ENCODE peak calls at places on chromosomes 5 and 9, in eight cellular contexts. K, O, E, I, R, L, A and S are unnamed samples.

GRCh38 chr5:125196479-125197183 is 450.2 kb upstream of the ZNF608 start:
- DNase-seq in K (no peak), O (no peak), E (no peak), I (no peak), R (no peak), L (no peak), A (no peak), S (no peak)

GRCh38 chr5:124179788-124180187 is 566.7 kb downstream of the ZNF608 start:
- DNase-seq in K (no peak), O (no peak), E (no peak), I (no peak), R (no peak), L (no peak), A (peak), S (no peak)

GRCh38 chr5:42518595-42519067 is 95.4 kb downstream of the GHR start:
- DNase-seq in K (no peak), O (no peak), E (no peak), I (no peak), R (no peak), L (peak), A (no peak), S (no peak)

GRCh38 chr5:71587709-71588532 is 781 bp downstream of the MCCC2 start:
- DNase-seq in K (no peak), O (peak), E (no peak), I (peak), R (no peak), L (no peak), A (no peak), S (peak)

GRCh38 chr5:97764700-97765099 is 581.7 kb upstream of the RIOK2 start:
- DNase-seq in K (no peak), O (no peak), E (peak), I (peak), R (peak), L (peak), A (peak), S (no peak)

GRCh38 chr5:31361906-31362900 is 168.7 kb downstream of the CDH6 start:
- DNase-seq in K (no peak), O (no peak), E (no peak), I (no peak), R (peak), L (peak), A (no peak), S (no peak)

GRCh38 chr9:131610231-131610761 is 65.0 kb downstream of the PRRT1B start:
- DNase-seq in K (no peak), O (no peak), E (no peak), I (no peak), R (peak), L (peak), A (no peak), S (no peak)

GRCh38 chr9:137658778-137659177 is 40.0 kb downstream of the EHMT1 start:
- DNase-seq in K (no peak), O (no peak), E (no peak), I (no peak), R (no peak), L (no peak), A (no peak), S (no peak)

GRCh38 chr5:160438316-160439204 is 16.9 kb downstream of the PTTG1 start:
- DNase-seq in K (no peak), O (peak), E (no peak), I (peak), R (peak), L (peak), A (no peak), S (peak)
- TF ChIP-seq CTCF in K (no peak), O (peak), E (peak), I (peak), R (peak), L (peak), A (peak), S (peak)

DNA sequence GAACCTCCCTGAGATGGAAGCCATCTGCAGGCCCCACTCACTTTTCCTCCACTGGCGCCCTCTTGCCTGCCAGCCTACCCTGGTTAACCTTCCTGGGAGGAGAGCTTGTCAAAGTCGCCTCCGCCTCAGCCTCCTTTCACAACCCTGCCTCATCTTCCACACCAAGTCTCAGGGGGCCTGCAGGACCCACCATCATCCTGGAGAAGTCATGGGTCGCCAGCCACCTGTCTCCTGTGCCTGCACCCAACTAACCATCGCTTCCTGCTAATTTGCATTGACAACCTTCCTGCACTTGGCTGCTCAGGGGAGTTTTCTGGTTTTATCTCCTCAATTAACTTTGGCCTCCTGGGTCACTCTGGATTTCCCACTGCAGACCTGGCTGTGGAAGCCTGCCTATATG is 52.8 kb upstream of the GRHPR start:
- DNase-seq in K (no peak), O (peak), E (no peak), I (no peak), R (no peak), L (no peak), A (no peak), S (peak)
- TF ChIP-seq CTCF in K (no peak), O (no peak), E (no peak), I (no peak), R (no peak), L (no peak), A (no peak), S (no peak)

GRCh38 chr5:74127377-74128338 is 501.7 kb downstream of the ARHGEF28 start:
- DNase-seq in K (no peak), O (no peak), E (no peak), I (no peak), R (peak), L (peak), A (no peak), S (no peak)
- TF ChIP-seq CTCF in K (no peak), O (no peak), E (peak), I (no peak), R (peak), L (peak), A (peak), S (no peak)

DNA sequence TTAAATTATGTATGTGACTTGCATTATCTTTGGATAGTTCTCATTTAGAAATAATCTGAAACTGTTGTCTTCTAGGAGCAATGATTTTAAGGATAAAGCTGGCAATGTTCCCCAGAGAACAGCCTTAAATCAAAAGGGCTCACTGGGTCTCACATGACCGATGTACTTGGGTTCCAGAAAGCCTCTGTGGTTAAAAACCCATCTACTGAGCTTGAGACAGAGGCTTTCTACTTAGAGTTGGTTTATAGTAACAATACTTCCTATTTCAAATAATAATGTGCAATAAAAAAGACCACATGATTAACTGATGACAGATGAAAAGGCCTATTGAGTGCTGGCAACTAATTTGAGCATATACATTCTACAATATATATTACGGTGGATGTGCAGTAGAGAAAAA is 1143.5 kb downstream of the PTPRD start:
- DNase-seq in K (no peak), O (no peak), E (no peak), I (no peak), R (no peak), L (no peak), A (no peak), S (no peak)
- TF ChIP-seq CTCF in K (no peak), O (no peak), E (no peak), I (no peak), R (no peak), L (no peak), A (no peak), S (no peak)

GRCh38 chr9:108142504-108143201 is 653.1 kb upstream of the KLF4 start:
- DNase-seq in K (no peak), O (no peak), E (peak), I (no peak), R (peak), L (peak), A (peak), S (no peak)
- TF ChIP-seq CTCF in K (no peak), O (no peak), E (peak), I (no peak), R (no peak), L (peak), A (no peak), S (no peak)

GRCh38 chr5:150656191-150657132 is 4.6 kb upstream of the MYOZ3 start:
- DNase-seq in K (no peak), O (peak), E (no peak), I (peak), R (no peak), L (peak), A (no peak), S (peak)
- TF ChIP-seq CTCF in K (no peak), O (peak), E (peak), I (peak), R (peak), L (peak), A (peak), S (peak)